ENCODE peak calls at places on chromosomes 16 and 17, in nine cellular contexts. G, K, I, J, N, E, Y, S and P are unnamed samples.
A peak's percentile ranks its signal among the peaks of the same experiment; 100 is the strongest.

GRCh38 chr17:72634621-72635020 is 457.9 kb downstream of the SLC39A11 start:
- DNase-seq in Y (no peak), G (no peak), J (no peak), S (peak; percentile 36), I (no peak), K (no peak), E (no peak), N (no peak), P (peak; percentile 51)

GRCh38 chr16:6132121-6132520 is 1034.5 kb upstream of the EEF2KMT start:
- DNase-seq in K (no peak), J (no peak), I (no peak), N (no peak), E (no peak), Y (peak; percentile 43), S (no peak), G (no peak), P (peak; percentile 5)

GRCh38 chr16:56558024-56558747 is 6.7 kb upstream of the MT4 start:
- DNase-seq in J (peak; percentile 23), S (no peak), Y (peak; percentile 80), K (no peak), G (no peak), I (no peak), N (no peak), E (no peak), P (no peak)

GRCh38 chr16:79175286-79176057 is 425.1 kb downstream of the MAF start:
- DNase-seq in G (no peak), E (no peak), I (no peak), Y (no peak), N (no peak), K (no peak), S (no peak), J (no peak), P (no peak)

GRCh38 chr16:58249780-58250478 is 44.9 kb downstream of the PRSS54 start:
- DNase-seq in N (peak; percentile 72), Y (peak; percentile 66), J (peak; percentile 90), K (peak; percentile 72), E (peak; percentile 91), I (peak; percentile 77), S (peak; percentile 89), G (peak; percentile 87), P (peak; percentile 81)

GRCh38 chr17:82010575-82011525 is 11.8 kb downstream of the CENPX start:
- DNase-seq in I (no peak), Y (no peak), S (no peak), K (no peak), E (no peak), N (no peak), J (no peak), G (no peak), P (no peak)

GRCh38 chr17:50261051-50261915 is 13.0 kb upstream of the TMEM92 start:
- DNase-seq in S (no peak), G (no peak), N (no peak), I (no peak), E (peak; percentile 35), Y (no peak), J (peak; percentile 42), K (no peak), P (no peak)

GRCh38 chr16:3651461-3652372 is 2.8 kb upstream of the DNASE1 start:
- DNase-seq in J (peak; percentile 23), K (no peak), Y (no peak), N (no peak), S (peak; percentile 17), E (peak; percentile 37), I (no peak), G (no peak), P (no peak)

GRCh38 chr17:47813077-47813476 is 8.5 kb downstream of the OSBPL7 start:
- DNase-seq in E (no peak), J (peak; percentile 57), G (no peak), N (no peak), K (no peak), Y (no peak), S (no peak), I (no peak), P (no peak)
- H3K27ac ChIP-seq in E (no peak overlapping the region), J (no peak overlapping the region), G (no peak overlapping the region), N (no peak overlapping the region), K (no peak overlapping the region), Y (no peak overlapping the region), S (peak overlapping the region; percentile 85), I (no peak overlapping the region), P (no peak overlapping the region)

GRCh38 chr17:219696-220095 is 38.2 kb upstream of the DOC2B start:
- DNase-seq in I (no peak), J (peak; percentile 40), G (no peak), Y (no peak), E (peak; percentile 48), N (no peak), S (no peak), K (peak; percentile 17), P (no peak)

GRCh38 chr17:213286-214105 is 32.0 kb upstream of the DOC2B start:
- DNase-seq in Y (no peak), K (peak; percentile 17), E (peak; percentile 61), N (no peak), S (no peak), I (no peak), J (no peak), G (no peak), P (no peak)

GRCh38 chr17:218711-219110 is 37.3 kb upstream of the DOC2B start:
- DNase-seq in G (no peak), I (no peak), N (no peak), S (no peak), E (peak; percentile 26), K (peak; percentile 10), Y (no peak), J (peak; percentile 27), P (no peak)

GRCh38 chr17:214881-215331 is 33.5 kb upstream of the DOC2B start:
- DNase-seq in S (no peak), G (no peak), E (peak; percentile 76), N (no peak), I (no peak), Y (no peak), J (no peak), K (peak; percentile 26), P (peak; percentile 64)

GRCh38 chr17:216625-217024 is 35.2 kb upstream of the DOC2B start:
- DNase-seq in E (no peak), J (no peak), G (no peak), I (no peak), S (no peak), N (no peak), Y (no peak), K (no peak), P (no peak)
- H3K4me3 ChIP-seq in E (no peak overlapping the region), J (no peak overlapping the region), G (no peak overlapping the region), I (no peak overlapping the region), S (no peak overlapping the region), N (no peak overlapping the region), Y (no peak overlapping the region), K (no peak overlapping the region), P (no peak overlapping the region)

GRCh38 chr16:67943619-67944503 is at the start of gene LCAT:
- DNase-seq in K (no peak), J (no peak), S (peak; percentile 72), Y (peak; percentile 36), I (no peak), E (peak; percentile 88), N (no peak), G (no peak), P (no peak)

GRCh38 chr16:67943256-67943618 is 683 bp downstream of the LCAT start:
- DNase-seq in G (no peak), I (no peak), N (no peak), S (no peak), E (no peak), J (no peak), K (no peak), Y (no peak), P (no peak)

GRCh38 chr16:67941469-67942199 is 2.3 kb downstream of the LCAT start:
- DNase-seq in S (no peak), I (no peak), K (no peak), E (no peak), G (no peak), N (no peak), Y (no peak), J (no peak), P (no peak)

GRCh38 chr16:67942200-67942509 is 1.8 kb downstream of the LCAT start:
- DNase-seq in I (no peak), G (peak; percentile 22), K (no peak), E (no peak), J (no peak), N (peak; percentile 35), Y (no peak), S (no peak), P (peak; percentile 40)

DNA sequence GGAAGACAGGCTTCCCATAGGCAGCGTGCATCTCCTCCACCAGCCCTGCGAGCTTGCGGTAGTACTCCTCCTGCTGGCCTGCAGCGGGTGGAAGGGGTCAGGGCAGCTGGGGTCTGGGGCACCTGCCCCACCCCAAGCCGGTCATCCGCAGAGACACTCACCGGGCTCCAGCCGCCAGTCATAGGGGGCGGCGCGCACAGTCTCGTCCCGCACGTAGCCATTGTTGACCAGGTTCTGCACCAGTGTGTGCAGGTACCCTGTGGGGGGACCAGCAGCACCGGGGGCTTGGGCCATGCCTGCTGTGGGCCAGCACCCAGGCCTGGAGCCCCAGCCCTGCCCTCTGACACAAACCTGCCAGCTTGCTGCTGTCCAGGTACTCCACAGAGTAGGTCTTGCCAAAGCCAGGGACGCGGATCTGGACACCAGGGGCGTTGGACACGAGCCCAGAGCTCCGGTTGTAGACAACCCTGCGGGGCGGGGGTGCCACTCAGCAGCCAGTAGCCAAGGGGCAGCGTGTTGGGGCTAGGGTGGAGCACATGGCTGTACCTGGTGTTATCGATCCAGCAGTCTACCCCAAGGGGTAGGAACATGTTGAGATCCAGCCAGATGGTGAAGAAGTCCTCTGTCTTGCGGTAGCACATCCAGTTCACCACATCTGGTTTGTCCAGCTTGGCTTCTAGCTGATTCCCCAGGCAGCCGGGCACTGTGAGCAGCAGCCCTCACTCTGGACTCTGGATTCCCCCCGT is 1.2 kb downstream of the LCAT start:
- DNase-seq in Y (no peak), I (no peak), E (no peak), G (no peak), N (no peak), K (no peak), S (no peak), J (no peak), P (no peak)
- H3K36me3 ChIP-seq in Y (peaks cover 64% of the 10 kb centered on the region), I (peaks cover 22% of the 10 kb centered on the region), E (peaks cover 30% of the 10 kb centered on the region), G (peaks cover 5% of the 10 kb centered on the region), N (peaks cover 24% of the 10 kb centered on the region), K (no peaks in the 10 kb centered on the region), S (peaks cover 52% of the 10 kb centered on the region), J (peaks cover 59% of the 10 kb centered on the region), P (no peaks in the 10 kb centered on the region)

GRCh38 chr17:27263386-27263785 is 30.5 kb upstream of the WSB1 start:
- DNase-seq in J (no peak), E (no peak), G (no peak), I (no peak), K (no peak), S (no peak), Y (no peak), N (peak; percentile 94), P (no peak)

GRCh38 chr17:27265333-27265732 is 28.6 kb upstream of the WSB1 start:
- DNase-seq in S (no peak), K (no peak), N (peak; percentile 93), G (no peak), I (no peak), E (no peak), J (no peak), Y (no peak), P (no peak)

GRCh38 chr17:27268394-27269085 is 25.4 kb upstream of the WSB1 start:
- DNase-seq in E (no peak), I (no peak), J (no peak), K (no peak), Y (no peak), S (no peak), N (no peak), G (no peak), P (no peak)

GRCh38 chr17:27266228-27266627 is 27.7 kb upstream of the WSB1 start:
- DNase-seq in G (no peak), N (no peak), S (no peak), Y (no peak), K (no peak), E (no peak), I (no peak), J (no peak), P (no peak)

DNA sequence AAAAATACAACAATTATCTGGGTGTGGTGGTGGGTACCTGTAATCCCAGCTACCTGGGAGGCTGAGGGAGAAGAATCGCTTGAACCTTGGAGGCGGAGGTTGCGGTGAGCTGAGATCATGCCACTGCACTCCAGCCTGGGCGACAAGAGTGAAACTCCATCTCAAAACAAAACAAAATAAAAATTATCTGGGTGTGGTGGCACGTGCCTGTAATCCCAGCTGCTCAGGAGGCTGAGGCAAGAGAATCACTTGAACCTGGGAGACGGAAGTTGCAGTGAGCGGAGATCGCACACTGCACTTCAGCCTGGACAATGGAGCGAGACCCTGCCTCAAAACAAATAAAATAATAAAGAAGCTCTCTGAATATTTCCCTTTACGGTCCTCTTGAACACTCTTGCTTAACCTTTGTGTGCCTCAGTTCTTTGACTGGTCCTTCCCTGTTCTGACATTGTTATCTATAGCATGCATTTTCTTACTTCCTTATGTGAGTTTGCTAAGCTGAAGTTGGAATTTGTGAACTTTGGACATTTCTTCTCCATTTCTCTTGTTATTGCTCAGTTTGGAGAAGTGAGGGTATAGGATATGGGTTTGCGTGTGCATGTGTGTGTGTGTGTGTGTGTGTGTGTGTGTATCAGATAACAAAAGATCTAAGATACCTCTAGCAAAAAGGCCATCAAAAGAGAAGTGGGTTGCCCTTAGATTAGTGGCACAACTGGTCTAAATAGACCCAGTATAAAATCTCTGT is 29.7 kb upstream of the WSB1 start:
- DNase-seq in I (no peak), E (no peak), K (no peak), Y (no peak), N (no peak), S (no peak), J (no peak), G (no peak), P (peak; percentile 48)
- H3K27ac ChIP-seq in I (no peak overlapping the region), E (no peak overlapping the region), K (peak overlapping the region; percentile 45), Y (no peak overlapping the region), N (peak overlapping the region; percentile 57), S (peak overlapping the region; percentile 61), J (no peak overlapping the region), G (no peak overlapping the region), P (peak overlapping the region; percentile 50)